ENCODE peak calls at places on chromosomes 11 and 22, in eight cellular contexts. One of them, this sample, is unnamed.

GRCh38 chr22:17769716-17770082 is 4.6 kb downstream of the BID start:
- DNase-seq in effector memory CD4-positive, alpha-beta T cell: no peak
- DNase-seq in hepatic stellate cell: no peak
- DNase-seq in Kasumi-1: no peak
- DNase-seq in stimulated activated CD8-positive, alpha-beta memory T cell treated with anti-CD3 and anti-CD28 coated beads, Interleukin-4, amount 100 ng/mL, for 24 hours: no peak
- DNase-seq in activated naive CD4-positive, alpha-beta T cell: no peak
- DNase-seq in EL: no peak
- DNase-seq in HS-5: no peak
- DNase-seq in this sample: no peak

GRCh38 chr11:119496453-119496852 is 73.5 kb upstream of the THY1 start:
- DNase-seq in EL: peak; percentile 58
- DNase-seq in Kasumi-1: no peak
- DNase-seq in effector memory CD4-positive, alpha-beta T cell: no peak
- DNase-seq in HS-5: no peak
- DNase-seq in activated naive CD4-positive, alpha-beta T cell: no peak
- DNase-seq in hepatic stellate cell: no peak
- DNase-seq in stimulated activated CD8-positive, alpha-beta memory T cell treated with anti-CD3 and anti-CD28 coated beads, Interleukin-4, amount 100 ng/mL, for 24 hours: no peak
- DNase-seq in this sample: no peak

GRCh38 chr11:124307093-124307492 is 6.7 kb downstream of the OR8D1 start:
- DNase-seq in effector memory CD4-positive, alpha-beta T cell: no peak
- DNase-seq in activated naive CD4-positive, alpha-beta T cell: no peak
- DNase-seq in Kasumi-1: no peak
- DNase-seq in EL: no peak
- DNase-seq in hepatic stellate cell: no peak
- DNase-seq in stimulated activated CD8-positive, alpha-beta memory T cell treated with anti-CD3 and anti-CD28 coated beads, Interleukin-4, amount 100 ng/mL, for 24 hours: no peak
- DNase-seq in HS-5: no peak
- DNase-seq in this sample: no peak

GRCh38 chr11:113896156-113896879 is 8.3 kb upstream of the HTR3B start:
- DNase-seq in activated naive CD4-positive, alpha-beta T cell: no peak
- DNase-seq in Kasumi-1: peak; percentile 72
- DNase-seq in HS-5: no peak
- DNase-seq in hepatic stellate cell: peak; percentile 19
- DNase-seq in stimulated activated CD8-positive, alpha-beta memory T cell treated with anti-CD3 and anti-CD28 coated beads, Interleukin-4, amount 100 ng/mL, for 24 hours: no peak
- DNase-seq in effector memory CD4-positive, alpha-beta T cell: no peak
- DNase-seq in EL: peak; percentile 23
- DNase-seq in this sample: peak; percentile 4

GRCh38 chr11:134574947-134575346 is 162.9 kb upstream of the B3GAT1 start:
- DNase-seq in HS-5: no peak
- DNase-seq in hepatic stellate cell: no peak
- DNase-seq in stimulated activated CD8-positive, alpha-beta memory T cell treated with anti-CD3 and anti-CD28 coated beads, Interleukin-4, amount 100 ng/mL, for 24 hours: no peak
- DNase-seq in activated naive CD4-positive, alpha-beta T cell: no peak
- DNase-seq in effector memory CD4-positive, alpha-beta T cell: no peak
- DNase-seq in Kasumi-1: no peak
- DNase-seq in EL: no peak
- DNase-seq in this sample: no peak

GRCh38 chr11:127627629-127628462 is 627.3 kb upstream of the KIRREL3 start:
- DNase-seq in activated naive CD4-positive, alpha-beta T cell: no peak
- DNase-seq in Kasumi-1: no peak
- DNase-seq in hepatic stellate cell: no peak
- DNase-seq in stimulated activated CD8-positive, alpha-beta memory T cell treated with anti-CD3 and anti-CD28 coated beads, Interleukin-4, amount 100 ng/mL, for 24 hours: no peak
- DNase-seq in EL: no peak
- DNase-seq in effector memory CD4-positive, alpha-beta T cell: no peak
- DNase-seq in HS-5: no peak
- DNase-seq in this sample: no peak

GRCh38 chr22:37565830-37566229 is 5.5 kb downstream of the CDC42EP1 start:
- DNase-seq in EL: no peak
- DNase-seq in Kasumi-1: no peak
- DNase-seq in stimulated activated CD8-positive, alpha-beta memory T cell treated with anti-CD3 and anti-CD28 coated beads, Interleukin-4, amount 100 ng/mL, for 24 hours: no peak
- DNase-seq in hepatic stellate cell: no peak
- DNase-seq in HS-5: no peak
- DNase-seq in activated naive CD4-positive, alpha-beta T cell: no peak
- DNase-seq in effector memory CD4-positive, alpha-beta T cell: no peak
- DNase-seq in this sample: no peak

GRCh38 chr11:119590651-119591308 is 138.2 kb downstream of the NECTIN1 start:
- DNase-seq in stimulated activated CD8-positive, alpha-beta memory T cell treated with anti-CD3 and anti-CD28 coated beads, Interleukin-4, amount 100 ng/mL, for 24 hours: no peak
- DNase-seq in hepatic stellate cell: no peak
- DNase-seq in effector memory CD4-positive, alpha-beta T cell: no peak
- DNase-seq in activated naive CD4-positive, alpha-beta T cell: no peak
- DNase-seq in EL: peak; percentile 21
- DNase-seq in HS-5: no peak
- DNase-seq in Kasumi-1: no peak
- DNase-seq in this sample: no peak

GRCh38 chr11:73188301-73188700 is 29.8 kb upstream of the P2RY2 start:
- DNase-seq in EL: no peak
- DNase-seq in stimulated activated CD8-positive, alpha-beta memory T cell treated with anti-CD3 and anti-CD28 coated beads, Interleukin-4, amount 100 ng/mL, for 24 hours: no peak
- DNase-seq in hepatic stellate cell: no peak
- DNase-seq in effector memory CD4-positive, alpha-beta T cell: no peak
- DNase-seq in activated naive CD4-positive, alpha-beta T cell: no peak
- DNase-seq in Kasumi-1: no peak
- DNase-seq in HS-5: no peak
- DNase-seq in this sample: no peak

GRCh38 chr22:42397332-42398246 is 34.6 kb downstream of the NFAM1 start:
- DNase-seq in HS-5: no peak
- DNase-seq in Kasumi-1: peak; percentile 64
- DNase-seq in effector memory CD4-positive, alpha-beta T cell: no peak
- DNase-seq in hepatic stellate cell: no peak
- DNase-seq in stimulated activated CD8-positive, alpha-beta memory T cell treated with anti-CD3 and anti-CD28 coated beads, Interleukin-4, amount 100 ng/mL, for 24 hours: no peak
- DNase-seq in activated naive CD4-positive, alpha-beta T cell: no peak
- DNase-seq in EL: no peak
- DNase-seq in this sample: peak; percentile 92